ENCODE peak calls at places on chromosomes 6 and 20, in seven cellular contexts. O, X, P, G, K, R and Q are unnamed samples.

GRCh38 chr6:25883991-25884390 is 9.9 kb upstream of the SLC17A3 start:
- DNase-seq in K (no peak), X (no peak), O (no peak), G (no peak), P (no peak), R (no peak), Q (no peak)

GRCh38 chr6:137724018-137724403 is 143.0 kb upstream of the TNFAIP3 start:
- DNase-seq in P (no peak), K (no peak), X (no peak), G (no peak), R (no peak), O (no peak), Q (no peak)

GRCh38 chr20:10739134-10739533 is 65.3 kb upstream of the JAG1 start:
- DNase-seq in X (no peak), R (no peak), O (no peak), G (no peak), K (no peak), P (no peak), Q (no peak)

GRCh38 chr20:32050851-32051556 is 1.0 kb upstream of the HCK start:
- DNase-seq in O (no peak), G (no peak), P (no peak), X (no peak), R (no peak), K (no peak), Q (peak; percentile 75)

GRCh38 chr6:25792016-25792415 is 37.5 kb downstream of the SLC17A4 start:
- DNase-seq in R (no peak), P (no peak), G (no peak), O (no peak), K (no peak), X (no peak), Q (no peak)

GRCh38 chr6:129749749-129750120 is 39.8 kb upstream of the ARHGAP18 start:
- DNase-seq in R (peak; percentile 29), O (no peak), G (no peak), X (no peak), K (no peak), P (no peak), Q (no peak)

GRCh38 chr20:3818155-3819151 is 1.9 kb upstream of the AP5S1 start:
- DNase-seq in R (peak; percentile 86), X (no peak), P (no peak), O (no peak), K (no peak), G (no peak), Q (peak; percentile 75)

GRCh38 chr6:149846321-149846720 is 17.8 kb downstream of the LRP11 start:
- DNase-seq in P (no peak), X (no peak), R (no peak), G (no peak), O (no peak), K (no peak), Q (no peak)

GRCh38 chr20:34558320-34559202 is at the start of gene MAP1LC3A:
- DNase-seq in X (peak; percentile 83), O (peak; percentile 97), P (peak; percentile 96), G (peak; percentile 83), K (peak; percentile 89), R (peak; percentile 99), Q (peak; percentile 96)

GRCh38 chr6:42249279-42249678 is 31.6 kb upstream of the MRPS10 start:
- DNase-seq in P (no peak), G (no peak), X (no peak), O (no peak), R (peak; percentile 15), K (no peak), Q (no peak)

GRCh38 chr6:106102034-106102433 is 15.9 kb downstream of the PRDM1 start:
- DNase-seq in K (no peak), O (no peak), R (no peak), G (no peak), X (no peak), P (no peak), Q (no peak)

GRCh38 chr6:120826253-120826652 is 508.0 kb downstream of the TBC1D32 start:
- DNase-seq in K (no peak), G (no peak), P (no peak), X (no peak), O (no peak), R (peak; percentile 9), Q (no peak)

GRCh38 chr6:135166515-135166914 is 14.6 kb upstream of the MYB start:
- DNase-seq in O (no peak), K (no peak), P (no peak), X (no peak), G (no peak), R (no peak), Q (no peak)

GRCh38 chr6:140623498-140623897 is 1249.0 kb upstream of the CITED2 start:
- DNase-seq in P (no peak), O (no peak), G (no peak), X (no peak), R (peak; percentile 16), K (no peak), Q (no peak)

GRCh38 chr20:5933802-5934436 is 16.4 kb downstream of the TRMT6 start:
- DNase-seq in O (no peak), X (no peak), G (no peak), K (no peak), P (no peak), R (peak; percentile 56), Q (no peak)

GRCh38 chr6:16168858-16169257 is 40.0 kb downstream of the MYLIP start:
- DNase-seq in X (no peak), P (no peak), R (peak; percentile 70), G (no peak), K (no peak), O (no peak), Q (no peak)

GRCh38 chr6:133017581-133017980 is 203.2 kb downstream of the RPS12 start:
- DNase-seq in O (no peak), G (no peak), K (no peak), X (no peak), P (no peak), R (no peak), Q (no peak)

GRCh38 chr6:15338462-15338861 is 92.6 kb downstream of the JARID2 start:
- DNase-seq in X (no peak), R (no peak), O (no peak), K (no peak), P (no peak), G (no peak), Q (no peak)

GRCh38 chr20:14445310-14445709 is 107.9 kb upstream of the FLRT3 start:
- DNase-seq in G (no peak), X (no peak), O (no peak), K (no peak), P (no peak), R (peak; percentile 4), Q (no peak)

GRCh38 chr6:92748131-92748530 is 671.2 kb downstream of the EPHA7 start:
- DNase-seq in P (no peak), G (no peak), R (no peak), X (no peak), K (no peak), O (no peak), Q (no peak)

GRCh38 chr6:14665827-14666724 is 548.5 kb downstream of the CD83 start:
- DNase-seq in R (no peak), G (no peak), O (no peak), X (no peak), K (peak; percentile 9), P (no peak), Q (peak; percentile 99)

GRCh38 chr20:21436186-21436585 is 38.9 kb upstream of the NKX2-4 start:
- DNase-seq in G (no peak), P (no peak), K (no peak), R (peak; percentile 78), O (no peak), X (no peak), Q (no peak)

GRCh38 chr20:62702886-62703852 is 5.5 kb upstream of the NTSR1 start:
- DNase-seq in K (no peak), X (peak; percentile 24), G (no peak), O (no peak), P (no peak), R (peak; percentile 88), Q (peak; percentile 76)